ENCODE peak calls at places on chromosomes 7 and 10, in four cellular contexts. O is glutamatergic neuron, S is fibroblast of lung, G is MCF 10A. F is an unnamed sample.
A peak's percentile ranks its signal among the peaks of the same experiment; 100 is the strongest.

GRCh38 chr10:102579206-102579790 is 65.0 kb upstream of the TRIM8 start:
- DNase-seq in O (no peak), S (peak; percentile 44), G (no peak), F (no peak)

GRCh38 chr7:13181221-13181620 is 493.8 kb downstream of the ARL4A start:
- DNase-seq in O (no peak), S (peak; percentile 39), G (peak; percentile 28), F (no peak)

GRCh38 chr10:103839513-103839864 is 15.9 kb downstream of the SH3PXD2A start:
- DNase-seq in O (no peak), S (no peak), G (no peak), F (no peak)

GRCh38 chr10:4947635-4948596 is 15.3 kb upstream of the AKR1C1 start:
- DNase-seq in O (no peak), S (peak; percentile 98), G (peak; percentile 96), F (peak; percentile 80)

GRCh38 chr7:2237109-2237602 is 4.4 kb upstream of the MAD1L1 start:
- DNase-seq in O (no peak), S (no peak), G (no peak), F (no peak)

GRCh38 chr7:12719978-12720377 is 32.5 kb downstream of the ARL4A start:
- DNase-seq in O (no peak), S (peak; percentile 62), G (no peak), F (no peak)

GRCh38 chr7:81751619-81752317 is 18.1 kb downstream of the HGF start:
- DNase-seq in O (no peak), S (no peak), G (no peak), F (no peak)

GRCh38 chr7:50960621-50961310 is 178.1 kb upstream of the GRB10 start:
- DNase-seq in O (no peak), S (no peak), G (no peak), F (no peak)

GRCh38 chr10:4535531-4535930 is 290.5 kb upstream of the AKR1E2 start:
- DNase-seq in O (no peak), S (no peak), G (no peak), F (no peak)

GRCh38 chr10:132239126-132240031 is 52.6 kb downstream of the DPYSL4 start:
- DNase-seq in O (peak; percentile 57), S (peak; percentile 45), G (no peak), F (no peak)

GRCh38 chr7:44881610-44882009 is 3.7 kb downstream of the PURB start:
- DNase-seq in O (no peak), S (peak; percentile 88), G (peak; percentile 44), F (no peak)

GRCh38 chr7:13032524-13032923 is 345.1 kb downstream of the ARL4A start:
- DNase-seq in O (no peak), S (no peak), G (no peak), F (no peak)

GRCh38 chr7:141208539-141208938 is 134.7 kb downstream of the TMEM178B start:
- DNase-seq in O (no peak), S (no peak), G (peak; percentile 17), F (no peak)

GRCh38 chr10:44297963-44298362 is 86.9 kb downstream of the CXCL12 start:
- DNase-seq in O (no peak), S (no peak), G (no peak), F (no peak)

GRCh38 chr7:116431783-116432182 is 67.8 kb upstream of the CAV2 start:
- DNase-seq in O (no peak), S (no peak), G (no peak), F (no peak)

GRCh38 chr10:114697061-114697598 is 39.1 kb upstream of the ABLIM1 start:
- DNase-seq in O (no peak), S (no peak), G (peak; percentile 78), F (no peak)

GRCh38 chr7:585229-585711 is 65.6 kb upstream of the PDGFA start:
- DNase-seq in O (no peak), S (no peak), G (no peak), F (no peak)

GRCh38 chr7:137992042-137992737 is 9.7 kb downstream of the CREB3L2 start:
- DNase-seq in O (no peak), S (peak; percentile 96), G (peak; percentile 29), F (no peak)

GRCh38 chr7:70693300-70693689 is 438.6 kb upstream of the GALNT17 start:
- DNase-seq in O (no peak), S (peak; percentile 53), G (no peak), F (no peak)

GRCh38 chr10:129814681-129815646 is 149.1 kb downstream of the EBF3 start:
- DNase-seq in O (no peak), S (no peak), G (no peak), F (no peak)
- TF ChIP-seq CTCF in O (no peak), S (no peak), G (no peak), F (no peak)

GRCh38 chr7:155252388-155252957 is 45.2 kb upstream of the INSIG1 start:
- DNase-seq in O (no peak), S (peak; percentile 77), G (no peak), F (no peak)
- TF ChIP-seq CTCF in O (no peak), S (no peak), G (no peak), F (no peak)

GRCh38 chr10:98308602-98309365 is 40.8 kb upstream of the LOXL4 start:
- DNase-seq in O (peak; percentile 40), S (no peak), G (no peak), F (no peak)
- TF ChIP-seq CTCF in O (no peak), S (no peak), G (no peak), F (no peak)

GRCh38 chr10:675532-675931 is 13.9 kb downstream of the DIP2C start:
- DNase-seq in O (no peak), S (no peak), G (no peak), F (no peak)
- TF ChIP-seq CTCF in O (no peak), S (no peak), G (no peak), F (no peak)

GRCh38 chr7:37141742-37142141 is 306.9 kb downstream of the ELMO1 start:
- DNase-seq in O (no peak), S (no peak), G (no peak), F (no peak)
- TF ChIP-seq CTCF in O (no peak), S (peak; percentile 31), G (peak; percentile 9), F (no peak)

GRCh38 chr7:4657640-4658417 is 24.3 kb upstream of the FOXK1 start:
- DNase-seq in O (no peak), S (no peak), G (no peak), F (no peak)

GRCh38 chr7:4655311-4655710 is 26.8 kb upstream of the FOXK1 start:
- DNase-seq in O (no peak), S (no peak), G (peak; percentile 77), F (no peak)

GRCh38 chr7:4663239-4663638 is 18.9 kb upstream of the FOXK1 start:
- DNase-seq in O (no peak), S (no peak), G (no peak), F (no peak)

GRCh38 chr7:4661871-4662270 is 20.2 kb upstream of the FOXK1 start:
- DNase-seq in O (no peak), S (peak; percentile 68), G (no peak), F (no peak)

GRCh38 chr7:4659551-4660286 is 22.4 kb upstream of the FOXK1 start:
- DNase-seq in O (no peak), S (no peak), G (no peak), F (no peak)
- TF ChIP-seq CTCF in O (no peak), S (no peak), G (no peak), F (no peak)

GRCh38 chr7:73841689-73842247 is 548 bp downstream of the METTL27 start:
- DNase-seq in O (no peak), S (no peak), G (peak; percentile 36), F (no peak)
- TF ChIP-seq CTCF in O (no peak), S (no peak), G (no peak), F (no peak)

GRCh38 chr10:35336921-35337741 is 822 bp downstream of the CCNY start:
- DNase-seq in O (peak; percentile 62), S (no peak), G (peak; percentile 39), F (peak; percentile 78)

GRCh38 chr10:35335133-35335532 is 1.2 kb upstream of the CCNY start:
- DNase-seq in O (no peak), S (no peak), G (peak; percentile 29), F (no peak)

GRCh38 chr10:35334297-35334696 is 2.0 kb upstream of the CCNY start:
- DNase-seq in O (no peak), S (no peak), G (no peak), F (no peak)

GRCh38 chr10:35335718-35336083 is 608 bp upstream of the CCNY start:
- DNase-seq in O (no peak), S (no peak), G (no peak), F (no peak)

DNA sequence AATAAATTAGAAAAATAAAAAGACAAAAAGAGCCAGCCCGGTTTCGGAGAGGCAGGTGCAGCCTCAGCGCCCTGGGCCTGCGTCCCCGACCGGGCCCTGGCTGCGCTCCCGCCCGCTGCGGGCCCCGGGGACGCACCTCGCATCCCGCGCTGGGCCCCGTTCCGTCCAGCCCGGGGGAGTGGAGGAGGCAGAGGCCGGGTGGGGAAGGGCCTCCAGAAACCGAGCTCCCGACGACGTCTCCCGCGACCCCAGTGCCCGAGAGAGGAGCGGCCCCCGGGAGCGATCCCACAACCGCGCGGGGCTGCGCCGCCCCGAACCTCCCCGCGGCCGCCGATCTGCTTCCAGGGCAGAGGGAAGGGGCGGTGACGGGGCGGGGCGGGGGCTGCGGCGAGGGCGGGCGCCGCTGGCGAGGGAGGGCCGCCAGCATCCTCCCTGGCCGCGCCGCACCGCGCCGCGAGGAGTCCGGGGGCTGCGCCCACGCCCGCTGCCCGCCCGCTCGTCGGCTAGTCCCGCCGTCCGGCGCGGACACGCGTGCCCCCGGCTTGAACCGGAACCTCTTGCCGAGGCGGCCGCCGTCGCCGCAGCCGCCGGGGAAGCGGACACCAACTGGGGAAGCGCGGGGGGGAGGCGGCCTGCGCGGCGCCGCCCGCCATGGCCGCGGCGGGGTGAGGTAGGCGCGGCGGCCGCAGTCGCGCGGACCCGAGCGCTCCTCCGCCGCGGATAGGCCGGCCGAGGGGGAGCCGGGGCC is at the start of gene CCNY:
- DNase-seq in O (peak; percentile 88), S (peak; percentile 61), G (peak; percentile 72), F (peak; percentile 77)
- TF ChIP-seq CTCF in O (no peak), S (no peak), G (no peak), F (no peak)

DNA sequence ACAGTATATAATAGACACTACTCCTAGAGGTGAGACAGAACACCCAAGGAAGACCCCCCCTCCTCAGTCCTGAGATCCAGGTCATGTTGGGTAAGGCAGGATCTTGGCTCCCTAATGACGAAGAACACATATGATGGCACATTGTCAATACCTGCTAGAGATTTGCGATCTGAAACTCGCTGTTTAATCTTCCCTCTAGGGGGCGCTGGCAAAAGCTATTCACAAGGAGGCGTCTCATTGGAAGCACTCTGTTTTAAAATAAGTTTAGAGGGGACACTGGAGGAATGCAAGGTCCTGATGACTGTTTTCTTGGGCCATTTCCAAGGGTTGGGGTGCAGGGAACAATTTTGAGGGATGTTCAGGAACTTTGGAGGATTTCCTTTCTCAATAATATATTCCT is 1013.7 kb upstream of the MBL2 start:
- DNase-seq in O (no peak), S (no peak), G (peak; percentile 14), F (no peak)
- TF ChIP-seq CTCF in O (peak; percentile 48), S (no peak), G (peak; percentile 30), F (no peak)

GRCh38 chr7:55571534-55572377 is 546 bp downstream of the VOPP1 start:
- DNase-seq in O (peak; percentile 70), S (peak; percentile 32), G (peak; percentile 33), F (peak; percentile 79)
- TF ChIP-seq CTCF in O (no peak), S (no peak), G (no peak), F (no peak)